ENCODE peak calls at places on chromosomes 12 and 14, in nine cellular contexts. L, O, B, G, I, X, W, V and Y are unnamed samples.

GRCh38 chr12:104686196-104686595 is 229.4 kb downstream of the CHST11 start:
- DNase-seq in L (no peak), O (no peak), B (no peak), G (peak; percentile 41), I (no peak), X (no peak), W (peak; percentile 24), V (no peak), Y (no peak)

GRCh38 chr12:94263011-94263786 is 114.8 kb downstream of the PLXNC1 start:
- DNase-seq in L (peak; percentile 21), O (peak; percentile 22), B (no peak), G (no peak), I (no peak), X (peak; percentile 58), W (no peak), V (peak; percentile 51), Y (no peak)

GRCh38 chr12:106704081-106704480 is 70.4 kb upstream of the RIC8B start:
- DNase-seq in L (no peak), O (no peak), B (no peak), G (no peak), I (no peak), X (no peak), W (no peak), V (no peak), Y (no peak)

GRCh38 chr14:79162833-79163232 is 992.7 kb downstream of the NRXN3 start:
- DNase-seq in L (no peak), O (no peak), B (no peak), G (no peak), I (no peak), X (no peak), W (no peak), V (no peak), Y (no peak)

GRCh38 chr12:7989827-7990491 is 42.6 kb upstream of the FOXJ2 start:
- DNase-seq in L (no peak), O (peak; percentile 21), B (no peak), G (peak; percentile 12), I (no peak), X (peak; percentile 22), W (no peak), V (peak; percentile 48), Y (no peak)

GRCh38 chr12:104742551-104742961 is 215.5 kb downstream of the SLC41A2 start:
- DNase-seq in L (no peak), O (no peak), B (peak; percentile 91), G (no peak), I (peak; percentile 26), X (no peak), W (no peak), V (no peak), Y (peak; percentile 59)

GRCh38 chr12:4156317-4156716 is 117.2 kb upstream of the CCND2 start:
- DNase-seq in L (no peak), O (no peak), B (no peak), G (no peak), I (no peak), X (no peak), W (no peak), V (no peak), Y (no peak)

GRCh38 chr14:61533513-61534255 is 161.6 kb upstream of the HIF1A start:
- DNase-seq in L (no peak), O (no peak), B (no peak), G (no peak), I (no peak), X (no peak), W (no peak), V (no peak), Y (no peak)

GRCh38 chr12:108616941-108617858 is 16.5 kb downstream of the SELPLG start:
- DNase-seq in L (peak; percentile 48), O (peak; percentile 57), B (no peak), G (no peak), I (no peak), X (peak; percentile 87), W (no peak), V (peak; percentile 63), Y (no peak)

GRCh38 chr14:95180966-95181733 is 23.8 kb upstream of the DICER1 start:
- DNase-seq in L (no peak), O (no peak), B (no peak), G (no peak), I (no peak), X (no peak), W (no peak), V (no peak), Y (no peak)

GRCh38 chr12:68007466-68007865 is 18.2 kb downstream of the IFNG-AS1 start:
- DNase-seq in L (no peak), O (no peak), B (no peak), G (peak; percentile 10), I (no peak), X (no peak), W (no peak), V (no peak), Y (no peak)

GRCh38 chr12:6038160-6038559 is 86.3 kb downstream of the VWF start:
- DNase-seq in L (peak; percentile 93), O (no peak), B (no peak), G (peak; percentile 76), I (peak; percentile 45), X (peak; percentile 77), W (peak; percentile 50), V (peak; percentile 24), Y (peak; percentile 4)

GRCh38 chr14:73239463-73240241 is 2.3 kb downstream of the PAPLN start:
- DNase-seq in L (no peak), O (no peak), B (no peak), G (peak; percentile 49), I (no peak), X (peak; percentile 27), W (no peak), V (no peak), Y (no peak)

GRCh38 chr14:76654573-76654955 is 106.7 kb upstream of the VASH1 start:
- DNase-seq in L (no peak), O (no peak), B (no peak), G (no peak), I (peak; percentile 62), X (no peak), W (peak; percentile 41), V (no peak), Y (no peak)

GRCh38 chr14:84591827-84592540 is 938.0 kb upstream of the FLRT2 start:
- DNase-seq in L (no peak), O (no peak), B (no peak), G (no peak), I (no peak), X (no peak), W (no peak), V (no peak), Y (no peak)

GRCh38 chr12:109523071-109523470 is 45.6 kb downstream of the UBE3B start:
- DNase-seq in L (no peak), O (no peak), B (peak; percentile 47), G (no peak), I (no peak), X (no peak), W (no peak), V (no peak), Y (peak; percentile 53)

GRCh38 chr12:12985817-12986408 is 14.2 kb downstream of the HEBP1 start:
- DNase-seq in L (peak; percentile 44), O (no peak), B (no peak), G (peak; percentile 17), I (no peak), X (no peak), W (no peak), V (no peak), Y (no peak)

GRCh38 chr12:55969356-55969755 is 2.7 kb downstream of the CDK2 start:
- DNase-seq in L (no peak), O (no peak), B (no peak), G (no peak), I (no peak), X (no peak), W (no peak), V (no peak), Y (no peak)

GRCh38 chr14:64758711-64759554 is 54.7 kb downstream of the PLEKHG3 start:
- DNase-seq in L (no peak), O (no peak), B (no peak), G (peak; percentile 97), I (no peak), X (no peak), W (peak; percentile 92), V (no peak), Y (peak; percentile 15)

GRCh38 chr12:11834104-11834812 is 184.8 kb downstream of the ETV6 start:
- DNase-seq in L (no peak), O (no peak), B (no peak), G (peak; percentile 41), I (no peak), X (no peak), W (no peak), V (no peak), Y (no peak)

GRCh38 chr12:7797698-7798398 is 8.6 kb downstream of the NANOG start:
- DNase-seq in L (no peak), O (no peak), B (no peak), G (peak; percentile 3), I (no peak), X (no peak), W (no peak), V (no peak), Y (no peak)

GRCh38 chr12:108838194-108839010 is 19.0 kb downstream of the SSH1 start:
- DNase-seq in L (no peak), O (peak; percentile 45), B (no peak), G (peak; percentile 100), I (peak; percentile 89), X (peak; percentile 78), W (peak; percentile 96), V (peak; percentile 58), Y (peak; percentile 94)

GRCh38 chr12:127280393-127281275 is 986.3 kb upstream of the TMEM132C start:
- DNase-seq in L (peak; percentile 25), O (peak; percentile 28), B (no peak), G (no peak), I (no peak), X (peak; percentile 48), W (peak; percentile 43), V (peak; percentile 50), Y (no peak)

GRCh38 chr14:94446126-94446525 is 6.5 kb downstream of the SERPINA11 start:
- DNase-seq in L (no peak), O (no peak), B (no peak), G (no peak), I (no peak), X (no peak), W (no peak), V (no peak), Y (no peak)

GRCh38 chr12:26786491-26787124 is 46.4 kb downstream of the ITPR2 start:
- DNase-seq in L (no peak), O (no peak), B (no peak), G (peak; percentile 11), I (no peak), X (no peak), W (no peak), V (no peak), Y (no peak)

GRCh38 chr14:54727929-54728328 is 161.0 kb downstream of the SAMD4A start:
- DNase-seq in L (no peak), O (no peak), B (no peak), G (no peak), I (no peak), X (no peak), W (no peak), V (no peak), Y (no peak)

GRCh38 chr12:82015623-82016347 is 256.6 kb upstream of the PPFIA2 start:
- DNase-seq in L (no peak), O (no peak), B (no peak), G (no peak), I (no peak), X (no peak), W (no peak), V (no peak), Y (no peak)

GRCh38 chr12:89779090-89779489 is 70.5 kb upstream of the ATP2B1 start:
- DNase-seq in L (no peak), O (no peak), B (no peak), G (no peak), I (no peak), X (no peak), W (peak; percentile 36), V (no peak), Y (no peak)

GRCh38 chr14:22900088-22900799 is 17.2 kb downstream of the REM2 start:
- DNase-seq in L (peak; percentile 87), O (no peak), B (peak; percentile 26), G (peak; percentile 78), I (no peak), X (peak; percentile 64), W (peak; percentile 82), V (peak; percentile 52), Y (peak; percentile 21)

GRCh38 chr12:13038491-13039161 is 5.6 kb upstream of the FAM234B start:
- DNase-seq in L (no peak), O (no peak), B (no peak), G (peak; percentile 86), I (no peak), X (no peak), W (no peak), V (no peak), Y (no peak)

GRCh38 chr14:24063263-24063836 is 8.0 kb upstream of the CPNE6 start:
- DNase-seq in L (no peak), O (no peak), B (no peak), G (no peak), I (no peak), X (no peak), W (no peak), V (no peak), Y (no peak)